ENCODE peak calls at places on chromosomes 5 and 9, in six cellular contexts. One of them, this sample, is unnamed.

GRCh38 chr5:66354407-66354806 is 210.3 kb downstream of the SREK1 start:
- DNase-seq in H9: no peak
- DNase-seq in upper lobe of left lung: no peak
- DNase-seq in fibroblast of the aortic adventitia: no peak
- DNase-seq in CD8-positive, alpha-beta T cell: no peak
- DNase-seq in tibial nerve: no peak
- DNase-seq in this sample: no peak

GRCh38 chr9:112198646-112199045 is 23.5 kb upstream of the SUSD1 start:
- DNase-seq in H9: no peak
- DNase-seq in upper lobe of left lung: no peak
- DNase-seq in fibroblast of the aortic adventitia: no peak
- DNase-seq in CD8-positive, alpha-beta T cell: no peak
- DNase-seq in tibial nerve: no peak
- DNase-seq in this sample: no peak

GRCh38 chr9:135989722-135990467 is 28.7 kb upstream of the UBAC1 start:
- DNase-seq in H9: no peak
- DNase-seq in upper lobe of left lung: peak
- DNase-seq in fibroblast of the aortic adventitia: no peak
- DNase-seq in CD8-positive, alpha-beta T cell: peak
- DNase-seq in tibial nerve: no peak
- DNase-seq in this sample: peak

GRCh38 chr5:149046196-149046829 is 16.5 kb downstream of the SH3TC2 start:
- DNase-seq in H9: no peak
- DNase-seq in upper lobe of left lung: no peak
- DNase-seq in fibroblast of the aortic adventitia: peak
- DNase-seq in CD8-positive, alpha-beta T cell: no peak
- DNase-seq in tibial nerve: no peak
- DNase-seq in this sample: no peak

GRCh38 chr5:37774912-37775483 is 64.8 kb downstream of the GDNF start:
- DNase-seq in H9: no peak
- DNase-seq in upper lobe of left lung: no peak
- DNase-seq in fibroblast of the aortic adventitia: peak
- DNase-seq in CD8-positive, alpha-beta T cell: no peak
- DNase-seq in tibial nerve: no peak
- DNase-seq in this sample: no peak

GRCh38 chr9:122116040-122116439 is 22.9 kb upstream of the TTLL11 start:
- DNase-seq in H9: no peak
- DNase-seq in upper lobe of left lung: no peak
- DNase-seq in fibroblast of the aortic adventitia: no peak
- DNase-seq in CD8-positive, alpha-beta T cell: no peak
- DNase-seq in tibial nerve: no peak
- DNase-seq in this sample: no peak

GRCh38 chr5:27962201-27962600 is 923.8 kb upstream of the CDH9 start:
- DNase-seq in H9: no peak
- DNase-seq in upper lobe of left lung: no peak
- DNase-seq in fibroblast of the aortic adventitia: peak
- DNase-seq in CD8-positive, alpha-beta T cell: no peak
- DNase-seq in tibial nerve: no peak
- DNase-seq in this sample: peak

GRCh38 chr9:96852676-96853075 is 1.6 kb downstream of the ZNF782 start:
- DNase-seq in H9: no peak
- DNase-seq in upper lobe of left lung: no peak
- DNase-seq in fibroblast of the aortic adventitia: no peak
- DNase-seq in CD8-positive, alpha-beta T cell: no peak
- DNase-seq in tibial nerve: no peak
- DNase-seq in this sample: no peak

GRCh38 chr5:35743644-35744043 is 113.0 kb upstream of the IL7R start:
- DNase-seq in H9: no peak
- DNase-seq in upper lobe of left lung: no peak
- DNase-seq in fibroblast of the aortic adventitia: no peak
- DNase-seq in CD8-positive, alpha-beta T cell: no peak
- DNase-seq in tibial nerve: no peak
- DNase-seq in this sample: no peak

GRCh38 chr9:108012405-108012804 is 522.8 kb upstream of the KLF4 start:
- DNase-seq in H9: no peak
- DNase-seq in upper lobe of left lung: no peak
- DNase-seq in fibroblast of the aortic adventitia: no peak
- DNase-seq in CD8-positive, alpha-beta T cell: no peak
- DNase-seq in tibial nerve: no peak
- DNase-seq in this sample: no peak

GRCh38 chr5:97106183-97106582 is 36.2 kb downstream of the LIX1 start:
- DNase-seq in H9: no peak
- DNase-seq in upper lobe of left lung: no peak
- DNase-seq in fibroblast of the aortic adventitia: no peak
- DNase-seq in CD8-positive, alpha-beta T cell: no peak
- DNase-seq in tibial nerve: no peak
- DNase-seq in this sample: no peak

GRCh38 chr5:55096860-55097259 is 5.6 kb upstream of the GZMA start:
- DNase-seq in H9: no peak
- DNase-seq in upper lobe of left lung: no peak
- DNase-seq in fibroblast of the aortic adventitia: no peak
- DNase-seq in CD8-positive, alpha-beta T cell: peak
- DNase-seq in tibial nerve: no peak
- DNase-seq in this sample: no peak

GRCh38 chr9:93205896-93206575 is 22.1 kb downstream of the WNK2 start:
- DNase-seq in H9: no peak
- DNase-seq in upper lobe of left lung: peak
- DNase-seq in fibroblast of the aortic adventitia: no peak
- DNase-seq in CD8-positive, alpha-beta T cell: no peak
- DNase-seq in tibial nerve: no peak
- DNase-seq in this sample: no peak

GRCh38 chr9:113564804-113565237 is 101.3 kb downstream of the RGS3 start:
- DNase-seq in H9: peak
- DNase-seq in upper lobe of left lung: peak
- DNase-seq in fibroblast of the aortic adventitia: peak
- DNase-seq in CD8-positive, alpha-beta T cell: no peak
- DNase-seq in tibial nerve: no peak
- DNase-seq in this sample: no peak

GRCh38 chr9:137705443-137705863 is 86.6 kb downstream of the EHMT1 start:
- DNase-seq in H9: no peak
- DNase-seq in upper lobe of left lung: no peak
- DNase-seq in fibroblast of the aortic adventitia: no peak
- DNase-seq in CD8-positive, alpha-beta T cell: peak
- DNase-seq in tibial nerve: no peak
- DNase-seq in this sample: no peak

GRCh38 chr9:93645149-93645889 is 68.9 kb downstream of the PHF2 start:
- DNase-seq in H9: no peak
- DNase-seq in upper lobe of left lung: peak
- DNase-seq in fibroblast of the aortic adventitia: no peak
- DNase-seq in CD8-positive, alpha-beta T cell: peak
- DNase-seq in tibial nerve: no peak
- DNase-seq in this sample: no peak

GRCh38 chr5:115262066-115262404 is 642 bp downstream of the PGGT1B start:
- DNase-seq in H9: no peak
- DNase-seq in upper lobe of left lung: no peak
- DNase-seq in fibroblast of the aortic adventitia: peak
- DNase-seq in CD8-positive, alpha-beta T cell: no peak
- DNase-seq in tibial nerve: no peak
- DNase-seq in this sample: peak

GRCh38 chr9:126112135-126112720 is 214.4 kb upstream of the MVB12B start:
- DNase-seq in H9: peak
- DNase-seq in upper lobe of left lung: no peak
- DNase-seq in fibroblast of the aortic adventitia: no peak
- DNase-seq in CD8-positive, alpha-beta T cell: no peak
- DNase-seq in tibial nerve: no peak
- DNase-seq in this sample: no peak

GRCh38 chr5:10607666-10608442 is 44.0 kb downstream of the ANKRD33B start:
- DNase-seq in H9: no peak
- DNase-seq in upper lobe of left lung: no peak
- DNase-seq in fibroblast of the aortic adventitia: peak
- DNase-seq in CD8-positive, alpha-beta T cell: no peak
- DNase-seq in tibial nerve: peak
- DNase-seq in this sample: peak

GRCh38 chr5:139640432-139641115 is 7.6 kb upstream of the CXXC5 start:
- DNase-seq in H9: peak
- DNase-seq in upper lobe of left lung: no peak
- DNase-seq in fibroblast of the aortic adventitia: no peak
- DNase-seq in CD8-positive, alpha-beta T cell: no peak
- DNase-seq in tibial nerve: no peak
- DNase-seq in this sample: no peak

GRCh38 chr9:10059044-10059443 is 553.8 kb downstream of the PTPRD start:
- DNase-seq in H9: no peak
- DNase-seq in upper lobe of left lung: no peak
- DNase-seq in fibroblast of the aortic adventitia: peak
- DNase-seq in CD8-positive, alpha-beta T cell: no peak
- DNase-seq in tibial nerve: no peak
- DNase-seq in this sample: no peak

GRCh38 chr9:133763272-133764183 is 25.4 kb upstream of the SARDH start:
- DNase-seq in H9: peak
- DNase-seq in upper lobe of left lung: peak
- DNase-seq in fibroblast of the aortic adventitia: no peak
- DNase-seq in CD8-positive, alpha-beta T cell: no peak
- DNase-seq in tibial nerve: no peak
- DNase-seq in this sample: no peak

GRCh38 chr5:96984506-96985192 is 48.8 kb downstream of the LNPEP start:
- DNase-seq in H9: no peak
- DNase-seq in upper lobe of left lung: no peak
- DNase-seq in fibroblast of the aortic adventitia: peak
- DNase-seq in CD8-positive, alpha-beta T cell: no peak
- DNase-seq in tibial nerve: no peak
- DNase-seq in this sample: no peak

GRCh38 chr5:6583049-6583880 is 49.6 kb downstream of the NSUN2 start:
- DNase-seq in H9: peak
- DNase-seq in upper lobe of left lung: peak
- DNase-seq in fibroblast of the aortic adventitia: no peak
- DNase-seq in CD8-positive, alpha-beta T cell: no peak
- DNase-seq in tibial nerve: no peak
- DNase-seq in this sample: no peak

GRCh38 chr5:39740404-39740803 is 315.6 kb upstream of the DAB2 start:
- DNase-seq in H9: no peak
- DNase-seq in upper lobe of left lung: peak
- DNase-seq in fibroblast of the aortic adventitia: no peak
- DNase-seq in CD8-positive, alpha-beta T cell: no peak
- DNase-seq in tibial nerve: no peak
- DNase-seq in this sample: no peak

GRCh38 chr5:98543490-98543889 is 230.0 kb upstream of the RGMB start:
- DNase-seq in H9: no peak
- DNase-seq in upper lobe of left lung: no peak
- DNase-seq in fibroblast of the aortic adventitia: no peak
- DNase-seq in CD8-positive, alpha-beta T cell: no peak
- DNase-seq in tibial nerve: no peak
- DNase-seq in this sample: no peak

DNA sequence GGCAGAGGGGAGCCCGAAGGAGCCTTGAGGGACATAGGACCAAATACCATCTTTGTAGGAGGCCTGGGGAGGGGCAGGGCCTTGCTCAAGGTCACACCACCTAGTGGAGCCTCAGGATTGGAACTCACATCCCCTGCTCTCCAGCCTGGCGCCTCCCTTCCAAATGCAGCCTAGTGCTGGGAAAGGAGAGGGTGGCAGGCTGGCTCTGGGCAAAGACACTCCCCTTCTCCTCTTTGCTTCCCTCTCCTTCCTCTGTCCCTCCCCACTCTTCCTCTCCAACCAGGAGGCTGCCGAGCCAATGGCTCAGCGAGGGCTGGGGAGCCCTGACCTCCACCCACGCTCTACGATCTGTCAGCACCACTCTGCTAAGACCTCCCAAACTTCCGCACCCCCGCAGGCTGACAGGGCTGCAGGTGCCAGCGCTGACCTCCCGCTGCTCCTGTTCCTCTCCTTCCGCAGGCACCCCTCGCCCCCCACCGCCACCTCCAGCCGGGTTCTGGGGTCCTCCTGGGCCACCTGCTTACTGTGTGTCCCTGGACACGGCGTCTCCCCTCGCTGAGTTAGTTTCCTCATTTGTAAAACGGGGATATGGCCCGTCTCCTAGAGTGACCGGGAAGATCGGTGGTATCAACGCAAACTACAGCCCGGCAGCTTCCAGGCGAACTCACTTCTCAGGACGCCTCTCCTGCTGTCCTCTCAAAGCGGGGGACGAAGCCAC is 52.9 kb downstream of the C9orf50 start:
- DNase-seq in H9: peak
- DNase-seq in upper lobe of left lung: peak
- DNase-seq in fibroblast of the aortic adventitia: peak
- DNase-seq in CD8-positive, alpha-beta T cell: no peak
- DNase-seq in tibial nerve: no peak
- DNase-seq in this sample: peak
- TF ChIP-seq CTCF in H9: peak
- TF ChIP-seq CTCF in upper lobe of left lung: no peak
- TF ChIP-seq CTCF in fibroblast of the aortic adventitia: no peak
- TF ChIP-seq CTCF in CD8-positive, alpha-beta T cell: no peak
- TF ChIP-seq CTCF in tibial nerve: no peak
- TF ChIP-seq CTCF in this sample: no peak

DNA sequence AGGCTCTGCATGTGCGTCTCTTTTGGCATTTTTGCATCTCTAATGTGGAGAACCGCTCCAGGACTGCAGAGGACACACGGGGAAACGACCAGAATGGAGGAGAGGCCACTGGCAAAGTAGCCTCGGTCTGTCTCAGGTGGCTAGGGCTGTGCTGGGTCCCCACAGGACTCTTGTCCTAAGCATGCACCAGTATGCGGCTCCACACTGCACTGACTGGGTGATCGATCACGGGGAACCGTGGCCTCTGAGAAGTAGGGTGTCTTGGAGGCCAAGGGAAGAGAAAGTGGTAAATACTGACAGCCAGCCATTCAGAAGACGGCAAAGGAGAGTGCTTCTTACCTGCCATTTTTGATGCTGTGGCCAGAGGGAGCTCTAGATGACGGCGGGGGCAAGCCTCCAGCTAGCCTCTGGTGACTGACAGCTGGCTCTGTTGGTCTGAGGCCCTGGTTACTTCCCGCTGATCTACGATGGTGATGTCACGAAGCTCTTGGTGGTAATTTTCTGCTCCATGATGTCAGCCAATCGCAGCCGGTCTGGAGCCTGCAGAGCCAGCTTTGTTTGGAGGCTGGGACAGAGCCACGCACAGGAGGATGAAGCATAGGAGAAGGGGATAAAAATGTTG is 40.4 kb upstream of the GADD45G start:
- DNase-seq in H9: peak
- DNase-seq in upper lobe of left lung: no peak
- DNase-seq in fibroblast of the aortic adventitia: no peak
- DNase-seq in CD8-positive, alpha-beta T cell: no peak
- DNase-seq in tibial nerve: no peak
- DNase-seq in this sample: no peak
- TF ChIP-seq CTCF in H9: peak
- TF ChIP-seq CTCF in upper lobe of left lung: no peak
- TF ChIP-seq CTCF in fibroblast of the aortic adventitia: no peak
- TF ChIP-seq CTCF in CD8-positive, alpha-beta T cell: no peak
- TF ChIP-seq CTCF in tibial nerve: no peak
- TF ChIP-seq CTCF in this sample: peak

DNA sequence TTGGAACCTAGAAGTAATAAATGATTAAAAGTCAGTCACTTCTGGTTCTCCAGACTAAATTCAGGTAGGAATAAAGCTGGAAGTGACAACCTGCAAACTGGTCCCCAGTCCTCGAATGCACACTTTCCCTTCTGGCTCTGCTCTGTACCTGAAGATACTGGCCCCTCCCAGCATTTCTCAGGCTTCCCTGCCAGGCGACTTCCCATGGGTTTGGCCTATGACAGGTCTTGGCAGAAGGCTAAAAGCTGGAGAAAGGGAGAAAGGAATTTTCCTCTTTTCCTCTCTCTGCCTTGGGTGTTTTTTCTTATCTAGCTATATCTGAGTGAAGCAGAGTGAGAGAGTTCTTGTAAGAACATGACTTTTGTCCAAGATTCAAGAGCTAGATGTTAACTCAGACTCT is 1005.7 kb downstream of the DTWD2 start:
- DNase-seq in H9: peak
- DNase-seq in upper lobe of left lung: no peak
- DNase-seq in fibroblast of the aortic adventitia: no peak
- DNase-seq in CD8-positive, alpha-beta T cell: no peak
- DNase-seq in tibial nerve: no peak
- DNase-seq in this sample: no peak
- TF ChIP-seq CTCF in H9: no peak
- TF ChIP-seq CTCF in upper lobe of left lung: no peak
- TF ChIP-seq CTCF in fibroblast of the aortic adventitia: no peak
- TF ChIP-seq CTCF in CD8-positive, alpha-beta T cell: no peak
- TF ChIP-seq CTCF in tibial nerve: no peak
- TF ChIP-seq CTCF in this sample: no peak

GRCh38 chr5:50440651-50441478 is at the start of gene EMB:
- DNase-seq in H9: peak
- DNase-seq in upper lobe of left lung: peak
- DNase-seq in fibroblast of the aortic adventitia: peak
- DNase-seq in CD8-positive, alpha-beta T cell: peak
- DNase-seq in tibial nerve: no peak
- DNase-seq in this sample: peak
- TF ChIP-seq CTCF in H9: peak
- TF ChIP-seq CTCF in upper lobe of left lung: no peak
- TF ChIP-seq CTCF in fibroblast of the aortic adventitia: peak
- TF ChIP-seq CTCF in CD8-positive, alpha-beta T cell: peak
- TF ChIP-seq CTCF in tibial nerve: no peak
- TF ChIP-seq CTCF in this sample: peak

This sample was measured in HL-60.